ENCODE peak calls at places on chromosomes 3 and 15, in ten cellular contexts. One of them, this sample, is unnamed.

GRCh38 chr15:43370310-43370974 is 401 bp downstream of the ZSCAN29 start:
- DNase-seq in Ammon's horn: peak
- DNase-seq in hippocampal formation: no peak
- DNase-seq in GM04504: no peak
- DNase-seq in tibial artery: peak
- DNase-seq in stimulated activated CD8-positive, alpha-beta memory T cell treated with anti-CD3 and anti-CD28 coated beads, Interleukin-15, amount 100 ng/mL, for 48 hours: no peak
- DNase-seq in stromal cell of bone marrow: no peak
- DNase-seq in H4: no peak
- DNase-seq in cardiac muscle cell: peak
- DNase-seq in NCI-H1436: peak
- DNase-seq in this sample: no peak

GRCh38 chr3:96324087-96324486 is 490.3 kb upstream of the EPHA6 start:
- DNase-seq in Ammon's horn: no peak
- DNase-seq in hippocampal formation: no peak
- DNase-seq in GM04504: no peak
- DNase-seq in tibial artery: no peak
- DNase-seq in stimulated activated CD8-positive, alpha-beta memory T cell treated with anti-CD3 and anti-CD28 coated beads, Interleukin-15, amount 100 ng/mL, for 48 hours: no peak
- DNase-seq in stromal cell of bone marrow: no peak
- DNase-seq in H4: no peak
- DNase-seq in cardiac muscle cell: no peak
- DNase-seq in NCI-H1436: no peak
- DNase-seq in this sample: no peak

GRCh38 chr3:129357616-129358015 is 70.8 kb downstream of the EFCAB12 start:
- DNase-seq in Ammon's horn: no peak
- DNase-seq in hippocampal formation: no peak
- DNase-seq in GM04504: no peak
- DNase-seq in tibial artery: no peak
- DNase-seq in stimulated activated CD8-positive, alpha-beta memory T cell treated with anti-CD3 and anti-CD28 coated beads, Interleukin-15, amount 100 ng/mL, for 48 hours: no peak
- DNase-seq in stromal cell of bone marrow: no peak
- DNase-seq in H4: no peak
- DNase-seq in cardiac muscle cell: no peak
- DNase-seq in NCI-H1436: no peak
- DNase-seq in this sample: no peak

GRCh38 chr15:84748274-84749110 is at the start of gene ZNF592:
- DNase-seq in Ammon's horn: peak
- DNase-seq in hippocampal formation: peak
- DNase-seq in GM04504: peak
- DNase-seq in tibial artery: peak
- DNase-seq in stimulated activated CD8-positive, alpha-beta memory T cell treated with anti-CD3 and anti-CD28 coated beads, Interleukin-15, amount 100 ng/mL, for 48 hours: peak
- DNase-seq in stromal cell of bone marrow: peak
- DNase-seq in H4: peak
- DNase-seq in cardiac muscle cell: peak
- DNase-seq in NCI-H1436: peak
- DNase-seq in this sample: peak

GRCh38 chr3:194396897-194397756 is 1.9 kb downstream of the GP5 start:
- DNase-seq in Ammon's horn: no peak
- DNase-seq in hippocampal formation: no peak
- DNase-seq in GM04504: no peak
- DNase-seq in tibial artery: peak
- DNase-seq in stimulated activated CD8-positive, alpha-beta memory T cell treated with anti-CD3 and anti-CD28 coated beads, Interleukin-15, amount 100 ng/mL, for 48 hours: peak
- DNase-seq in stromal cell of bone marrow: no peak
- DNase-seq in H4: no peak
- DNase-seq in cardiac muscle cell: no peak
- DNase-seq in NCI-H1436: no peak
- DNase-seq in this sample: no peak

GRCh38 chr3:71281173-71281738 is 302.3 kb downstream of the FOXP1 start:
- DNase-seq in Ammon's horn: no peak
- DNase-seq in hippocampal formation: no peak
- DNase-seq in GM04504: no peak
- DNase-seq in tibial artery: no peak
- DNase-seq in stimulated activated CD8-positive, alpha-beta memory T cell treated with anti-CD3 and anti-CD28 coated beads, Interleukin-15, amount 100 ng/mL, for 48 hours: no peak
- DNase-seq in stromal cell of bone marrow: no peak
- DNase-seq in H4: no peak
- DNase-seq in cardiac muscle cell: no peak
- DNase-seq in NCI-H1436: no peak
- DNase-seq in this sample: no peak

GRCh38 chr3:153621988-153622387 is 460.0 kb downstream of the RAP2B start:
- DNase-seq in Ammon's horn: no peak
- DNase-seq in hippocampal formation: no peak
- DNase-seq in GM04504: no peak
- DNase-seq in tibial artery: no peak
- DNase-seq in stimulated activated CD8-positive, alpha-beta memory T cell treated with anti-CD3 and anti-CD28 coated beads, Interleukin-15, amount 100 ng/mL, for 48 hours: no peak
- DNase-seq in stromal cell of bone marrow: no peak
- DNase-seq in H4: no peak
- DNase-seq in cardiac muscle cell: no peak
- DNase-seq in NCI-H1436: no peak
- DNase-seq in this sample: no peak

GRCh38 chr15:60115579-60116415 is 111.7 kb downstream of the FOXB1 start:
- DNase-seq in Ammon's horn: no peak
- DNase-seq in hippocampal formation: no peak
- DNase-seq in GM04504: no peak
- DNase-seq in tibial artery: no peak
- DNase-seq in stimulated activated CD8-positive, alpha-beta memory T cell treated with anti-CD3 and anti-CD28 coated beads, Interleukin-15, amount 100 ng/mL, for 48 hours: no peak
- DNase-seq in stromal cell of bone marrow: no peak
- DNase-seq in H4: peak
- DNase-seq in cardiac muscle cell: no peak
- DNase-seq in NCI-H1436: no peak
- DNase-seq in this sample: no peak

GRCh38 chr3:15319575-15319974 is 12.8 kb downstream of the SH3BP5 start:
- DNase-seq in Ammon's horn: no peak
- DNase-seq in hippocampal formation: no peak
- DNase-seq in GM04504: no peak
- DNase-seq in tibial artery: peak
- DNase-seq in stimulated activated CD8-positive, alpha-beta memory T cell treated with anti-CD3 and anti-CD28 coated beads, Interleukin-15, amount 100 ng/mL, for 48 hours: no peak
- DNase-seq in stromal cell of bone marrow: peak
- DNase-seq in H4: no peak
- DNase-seq in cardiac muscle cell: no peak
- DNase-seq in NCI-H1436: no peak
- DNase-seq in this sample: no peak

GRCh38 chr15:88382482-88382983 is 84.7 kb downstream of the MRPL46 start:
- DNase-seq in Ammon's horn: no peak
- DNase-seq in hippocampal formation: no peak
- DNase-seq in GM04504: no peak
- DNase-seq in tibial artery: no peak
- DNase-seq in stimulated activated CD8-positive, alpha-beta memory T cell treated with anti-CD3 and anti-CD28 coated beads, Interleukin-15, amount 100 ng/mL, for 48 hours: no peak
- DNase-seq in stromal cell of bone marrow: no peak
- DNase-seq in H4: peak
- DNase-seq in cardiac muscle cell: peak
- DNase-seq in NCI-H1436: no peak
- DNase-seq in this sample: no peak

GRCh38 chr3:71581451-71581980 is 2.0 kb downstream of the FOXP1 start:
- DNase-seq in Ammon's horn: peak
- DNase-seq in hippocampal formation: no peak
- DNase-seq in GM04504: no peak
- DNase-seq in tibial artery: peak
- DNase-seq in stimulated activated CD8-positive, alpha-beta memory T cell treated with anti-CD3 and anti-CD28 coated beads, Interleukin-15, amount 100 ng/mL, for 48 hours: peak
- DNase-seq in stromal cell of bone marrow: no peak
- DNase-seq in H4: no peak
- DNase-seq in cardiac muscle cell: peak
- DNase-seq in NCI-H1436: no peak
- DNase-seq in this sample: peak

GRCh38 chr15:36724901-36725300 is 145.5 kb downstream of the CDIN1 start:
- DNase-seq in Ammon's horn: no peak
- DNase-seq in hippocampal formation: no peak
- DNase-seq in GM04504: no peak
- DNase-seq in tibial artery: no peak
- DNase-seq in stimulated activated CD8-positive, alpha-beta memory T cell treated with anti-CD3 and anti-CD28 coated beads, Interleukin-15, amount 100 ng/mL, for 48 hours: no peak
- DNase-seq in stromal cell of bone marrow: no peak
- DNase-seq in H4: no peak
- DNase-seq in cardiac muscle cell: peak
- DNase-seq in NCI-H1436: no peak
- DNase-seq in this sample: no peak

GRCh38 chr15:65366122-65366892 is 11.5 kb downstream of the IGDCC3 start:
- DNase-seq in Ammon's horn: no peak
- DNase-seq in hippocampal formation: no peak
- DNase-seq in GM04504: no peak
- DNase-seq in tibial artery: no peak
- DNase-seq in stimulated activated CD8-positive, alpha-beta memory T cell treated with anti-CD3 and anti-CD28 coated beads, Interleukin-15, amount 100 ng/mL, for 48 hours: no peak
- DNase-seq in stromal cell of bone marrow: no peak
- DNase-seq in H4: no peak
- DNase-seq in cardiac muscle cell: no peak
- DNase-seq in NCI-H1436: no peak
- DNase-seq in this sample: no peak

GRCh38 chr15:62638220-62638619 is 404.3 kb upstream of the TPM1 start:
- DNase-seq in Ammon's horn: no peak
- DNase-seq in hippocampal formation: no peak
- DNase-seq in GM04504: no peak
- DNase-seq in tibial artery: no peak
- DNase-seq in stimulated activated CD8-positive, alpha-beta memory T cell treated with anti-CD3 and anti-CD28 coated beads, Interleukin-15, amount 100 ng/mL, for 48 hours: no peak
- DNase-seq in stromal cell of bone marrow: no peak
- DNase-seq in H4: no peak
- DNase-seq in cardiac muscle cell: no peak
- DNase-seq in NCI-H1436: no peak
- DNase-seq in this sample: no peak

GRCh38 chr3:24598691-24599090 is 104.0 kb upstream of the THRB start:
- DNase-seq in Ammon's horn: no peak
- DNase-seq in hippocampal formation: no peak
- DNase-seq in GM04504: peak
- DNase-seq in tibial artery: no peak
- DNase-seq in stimulated activated CD8-positive, alpha-beta memory T cell treated with anti-CD3 and anti-CD28 coated beads, Interleukin-15, amount 100 ng/mL, for 48 hours: no peak
- DNase-seq in stromal cell of bone marrow: no peak
- DNase-seq in H4: peak
- DNase-seq in cardiac muscle cell: no peak
- DNase-seq in NCI-H1436: no peak
- DNase-seq in this sample: no peak

GRCh38 chr3:120145498-120146285 is 51.4 kb upstream of the GSK3B start:
- DNase-seq in Ammon's horn: no peak
- DNase-seq in hippocampal formation: no peak
- DNase-seq in GM04504: peak
- DNase-seq in tibial artery: no peak
- DNase-seq in stimulated activated CD8-positive, alpha-beta memory T cell treated with anti-CD3 and anti-CD28 coated beads, Interleukin-15, amount 100 ng/mL, for 48 hours: no peak
- DNase-seq in stromal cell of bone marrow: peak
- DNase-seq in H4: peak
- DNase-seq in cardiac muscle cell: no peak
- DNase-seq in NCI-H1436: no peak
- DNase-seq in this sample: no peak

GRCh38 chr3:165523801-165524200 is 313.4 kb downstream of the BCHE start:
- DNase-seq in Ammon's horn: no peak
- DNase-seq in hippocampal formation: no peak
- DNase-seq in GM04504: no peak
- DNase-seq in tibial artery: no peak
- DNase-seq in stimulated activated CD8-positive, alpha-beta memory T cell treated with anti-CD3 and anti-CD28 coated beads, Interleukin-15, amount 100 ng/mL, for 48 hours: no peak
- DNase-seq in stromal cell of bone marrow: no peak
- DNase-seq in H4: no peak
- DNase-seq in cardiac muscle cell: no peak
- DNase-seq in NCI-H1436: no peak
- DNase-seq in this sample: no peak

GRCh38 chr3:193929373-193929772 is 206.6 kb upstream of the HES1 start:
- DNase-seq in Ammon's horn: no peak
- DNase-seq in hippocampal formation: no peak
- DNase-seq in GM04504: no peak
- DNase-seq in tibial artery: no peak
- DNase-seq in stimulated activated CD8-positive, alpha-beta memory T cell treated with anti-CD3 and anti-CD28 coated beads, Interleukin-15, amount 100 ng/mL, for 48 hours: no peak
- DNase-seq in stromal cell of bone marrow: no peak
- DNase-seq in H4: no peak
- DNase-seq in cardiac muscle cell: no peak
- DNase-seq in NCI-H1436: no peak
- DNase-seq in this sample: no peak

GRCh38 chr3:182092662-182093262 is 381.0 kb downstream of the SOX2 start:
- DNase-seq in Ammon's horn: peak
- DNase-seq in hippocampal formation: peak
- DNase-seq in GM04504: no peak
- DNase-seq in tibial artery: no peak
- DNase-seq in stimulated activated CD8-positive, alpha-beta memory T cell treated with anti-CD3 and anti-CD28 coated beads, Interleukin-15, amount 100 ng/mL, for 48 hours: no peak
- DNase-seq in stromal cell of bone marrow: no peak
- DNase-seq in H4: no peak
- DNase-seq in cardiac muscle cell: no peak
- DNase-seq in NCI-H1436: peak
- DNase-seq in this sample: peak

GRCh38 chr3:123651449-123652345 is 66.8 kb upstream of the HACD2 start:
- DNase-seq in Ammon's horn: peak
- DNase-seq in hippocampal formation: no peak
- DNase-seq in GM04504: no peak
- DNase-seq in tibial artery: no peak
- DNase-seq in stimulated activated CD8-positive, alpha-beta memory T cell treated with anti-CD3 and anti-CD28 coated beads, Interleukin-15, amount 100 ng/mL, for 48 hours: no peak
- DNase-seq in stromal cell of bone marrow: no peak
- DNase-seq in H4: no peak
- DNase-seq in cardiac muscle cell: no peak
- DNase-seq in NCI-H1436: no peak
- DNase-seq in this sample: no peak

GRCh38 chr15:54273928-54274327 is 295.7 kb downstream of the UNC13C start:
- DNase-seq in Ammon's horn: no peak
- DNase-seq in hippocampal formation: no peak
- DNase-seq in GM04504: no peak
- DNase-seq in tibial artery: no peak
- DNase-seq in stimulated activated CD8-positive, alpha-beta memory T cell treated with anti-CD3 and anti-CD28 coated beads, Interleukin-15, amount 100 ng/mL, for 48 hours: no peak
- DNase-seq in stromal cell of bone marrow: no peak
- DNase-seq in H4: no peak
- DNase-seq in cardiac muscle cell: peak
- DNase-seq in NCI-H1436: no peak
- DNase-seq in this sample: no peak

GRCh38 chr15:84600331-84600686 is 500 bp upstream of the ZSCAN2 start:
- DNase-seq in Ammon's horn: peak
- DNase-seq in hippocampal formation: peak
- DNase-seq in GM04504: peak
- DNase-seq in tibial artery: peak
- DNase-seq in stimulated activated CD8-positive, alpha-beta memory T cell treated with anti-CD3 and anti-CD28 coated beads, Interleukin-15, amount 100 ng/mL, for 48 hours: peak
- DNase-seq in stromal cell of bone marrow: peak
- DNase-seq in H4: peak
- DNase-seq in cardiac muscle cell: peak
- DNase-seq in NCI-H1436: peak
- DNase-seq in this sample: peak

GRCh38 chr3:127135241-127136023 is 57.5 kb upstream of the PRR23E start:
- DNase-seq in Ammon's horn: peak
- DNase-seq in hippocampal formation: no peak
- DNase-seq in GM04504: no peak
- DNase-seq in tibial artery: peak
- DNase-seq in stimulated activated CD8-positive, alpha-beta memory T cell treated with anti-CD3 and anti-CD28 coated beads, Interleukin-15, amount 100 ng/mL, for 48 hours: no peak
- DNase-seq in stromal cell of bone marrow: no peak
- DNase-seq in H4: no peak
- DNase-seq in cardiac muscle cell: peak
- DNase-seq in NCI-H1436: peak
- DNase-seq in this sample: no peak

GRCh38 chr3:15797600-15798303 is at the start of gene ANKRD28:
- DNase-seq in Ammon's horn: peak
- DNase-seq in hippocampal formation: peak
- DNase-seq in GM04504: peak
- DNase-seq in tibial artery: no peak
- DNase-seq in stimulated activated CD8-positive, alpha-beta memory T cell treated with anti-CD3 and anti-CD28 coated beads, Interleukin-15, amount 100 ng/mL, for 48 hours: no peak
- DNase-seq in stromal cell of bone marrow: peak
- DNase-seq in H4: peak
- DNase-seq in cardiac muscle cell: peak
- DNase-seq in NCI-H1436: no peak
- DNase-seq in this sample: peak

GRCh38 chr3:183699238-183699947 is 1.8 kb downstream of the YEATS2 start:
- DNase-seq in Ammon's horn: no peak
- DNase-seq in hippocampal formation: no peak
- DNase-seq in GM04504: no peak
- DNase-seq in tibial artery: no peak
- DNase-seq in stimulated activated CD8-positive, alpha-beta memory T cell treated with anti-CD3 and anti-CD28 coated beads, Interleukin-15, amount 100 ng/mL, for 48 hours: no peak
- DNase-seq in stromal cell of bone marrow: no peak
- DNase-seq in H4: no peak
- DNase-seq in cardiac muscle cell: no peak
- DNase-seq in NCI-H1436: no peak
- DNase-seq in this sample: no peak

GRCh38 chr15:96345560-96346389 is 15.3 kb downstream of the NR2F2 start:
- DNase-seq in Ammon's horn: peak
- DNase-seq in hippocampal formation: peak
- DNase-seq in GM04504: no peak
- DNase-seq in tibial artery: peak
- DNase-seq in stimulated activated CD8-positive, alpha-beta memory T cell treated with anti-CD3 and anti-CD28 coated beads, Interleukin-15, amount 100 ng/mL, for 48 hours: no peak
- DNase-seq in stromal cell of bone marrow: peak
- DNase-seq in H4: peak
- DNase-seq in cardiac muscle cell: peak
- DNase-seq in NCI-H1436: no peak
- DNase-seq in this sample: peak

GRCh38 chr3:95154775-95155174 is 1091.9 kb downstream of the NSUN3 start:
- DNase-seq in Ammon's horn: no peak
- DNase-seq in hippocampal formation: no peak
- DNase-seq in GM04504: no peak
- DNase-seq in tibial artery: no peak
- DNase-seq in stimulated activated CD8-positive, alpha-beta memory T cell treated with anti-CD3 and anti-CD28 coated beads, Interleukin-15, amount 100 ng/mL, for 48 hours: no peak
- DNase-seq in stromal cell of bone marrow: no peak
- DNase-seq in H4: peak
- DNase-seq in cardiac muscle cell: no peak
- DNase-seq in NCI-H1436: no peak
- DNase-seq in this sample: no peak

GRCh38 chr3:9066775-9067174 is 103.5 kb upstream of the RAD18 start:
- DNase-seq in Ammon's horn: no peak
- DNase-seq in hippocampal formation: no peak
- DNase-seq in GM04504: no peak
- DNase-seq in tibial artery: no peak
- DNase-seq in stimulated activated CD8-positive, alpha-beta memory T cell treated with anti-CD3 and anti-CD28 coated beads, Interleukin-15, amount 100 ng/mL, for 48 hours: no peak
- DNase-seq in stromal cell of bone marrow: no peak
- DNase-seq in H4: no peak
- DNase-seq in cardiac muscle cell: no peak
- DNase-seq in NCI-H1436: no peak
- DNase-seq in this sample: no peak